ENCODE peak calls at places on chromosome X, in seven cellular contexts. J is NCI-H1694 treated with DMSO at 0.1 percent for 48 hours; B is AG10803; E is neural crest cell; Q is pancreas; R is stimulated activated CD4-positive, alpha-beta T cell treated with anti-CD3 and anti-CD28 coated beads, Interleukin-2, amount 100 ng/mL, for 24 hours; Y is lower lobe of right lung. X is an unnamed sample.

GRCh38 chrX:150899191-150899757 is 806 bp upstream of the CD99L2 start:
- DNase-seq in J (no peak), B (peak; percentile 14), E (peak; percentile 5), Q (no peak), R (peak; percentile 24), Y (peak; percentile 67), X (no peak)

GRCh38 chrX:146614693-146615524 is 194.7 kb upstream of the CXorf51B start:
- DNase-seq in J (no peak), B (no peak), E (no peak), Q (no peak), R (no peak), Y (no peak), X (no peak)

GRCh38 chrX:19825271-19825670 is 62.1 kb downstream of the SH3KBP1 start:
- DNase-seq in J (no peak), B (no peak), E (no peak), Q (no peak), R (no peak), Y (no peak), X (no peak)

GRCh38 chrX:136185409-136186022 is 38.2 kb downstream of the FHL1 start:
- DNase-seq in J (no peak), B (peak; percentile 60), E (no peak), Q (no peak), R (no peak), Y (no peak), X (no peak)

GRCh38 chrX:130825509-130825908 is 77.5 kb downstream of the ENOX2 start:
- DNase-seq in J (no peak), B (no peak), E (no peak), Q (no peak), R (no peak), Y (no peak), X (no peak)

GRCh38 chrX:95733426-95733825 is 951.2 kb upstream of the DIAPH2 start:
- DNase-seq in J (no peak), B (no peak), E (no peak), Q (no peak), R (no peak), Y (no peak), X (no peak)

GRCh38 chrX:152072236-152072635 is 66.1 kb downstream of the MAGEA10 start:
- DNase-seq in J (no peak), B (peak; percentile 71), E (no peak), Q (peak; percentile 45), R (no peak), Y (no peak), X (no peak)

GRCh38 chrX:153520286-153520917 is 3.0 kb downstream of the ATP2B3 start:
- DNase-seq in J (no peak), B (no peak), E (no peak), Q (no peak), R (no peak), Y (no peak), X (no peak)

GRCh38 chrX:47413179-47413594 is 42.8 kb downstream of the ZNF157 start:
- DNase-seq in J (no peak), B (no peak), E (no peak), Q (no peak), R (no peak), Y (no peak), X (no peak)

GRCh38 chrX:117996918-117997480 is 119.6 kb downstream of the KLHL13 start:
- DNase-seq in J (no peak), B (no peak), E (no peak), Q (no peak), R (no peak), Y (no peak), X (no peak)

GRCh38 chrX:39477438-39478120 is 620.2 kb downstream of the BCOR start:
- DNase-seq in J (no peak), B (peak; percentile 46), E (peak; percentile 32), Q (peak; percentile 41), R (peak; percentile 17), Y (peak; percentile 57), X (no peak)

GRCh38 chrX:53268173-53268572 is 13.2 kb downstream of the IQSEC2 start:
- DNase-seq in J (no peak), B (peak; percentile 43), E (no peak), Q (no peak), R (no peak), Y (no peak), X (no peak)

GRCh38 chrX:56787734-56788152 is 58.7 kb downstream of the NBDY start:
- DNase-seq in J (no peak), B (no peak), E (no peak), Q (no peak), R (no peak), Y (no peak), X (peak; percentile 36)

GRCh38 chrX:139691843-139692505 is 16.0 kb downstream of the MCF2 start:
- DNase-seq in J (no peak), B (no peak), E (peak; percentile 3), Q (peak; percentile 12), R (no peak), Y (no peak), X (peak; percentile 77)

GRCh38 chrX:103846395-103846794 is 14.3 kb upstream of the RAB9B start:
- DNase-seq in J (no peak), B (no peak), E (no peak), Q (no peak), R (no peak), Y (no peak), X (no peak)

GRCh38 chrX:28225508-28225907 is 244.3 kb upstream of the DCAF8L1 start:
- DNase-seq in J (no peak), B (no peak), E (no peak), Q (no peak), R (no peak), Y (no peak), X (no peak)

GRCh38 chrX:140733766-140734342 is 24.3 kb downstream of the LINC00632 start:
- DNase-seq in J (peak; percentile 12), B (peak; percentile 40), E (peak; percentile 14), Q (peak; percentile 25), R (no peak), Y (no peak), X (no peak)

GRCh38 chrX:103081051-103081450 is 11.9 kb downstream of the NXF3 start:
- DNase-seq in J (no peak), B (no peak), E (no peak), Q (peak; percentile 39), R (no peak), Y (no peak), X (no peak)

GRCh38 chrX:121496966-121497365 is 449.6 kb downstream of the GLUD2 start:
- DNase-seq in J (no peak), B (peak; percentile 7), E (no peak), Q (no peak), R (no peak), Y (no peak), X (no peak)

GRCh38 chrX:130974323-130974722 is 71.3 kb upstream of the ENOX2 start:
- DNase-seq in J (no peak), B (peak; percentile 13), E (no peak), Q (no peak), R (no peak), Y (no peak), X (no peak)

GRCh38 chrX:12988797-12989196 is 13.9 kb downstream of the TMSB4X start:
- DNase-seq in J (no peak), B (peak; percentile 58), E (no peak), Q (peak; percentile 80), R (no peak), Y (no peak), X (no peak)

GRCh38 chrX:344371-344901 is 25.8 kb upstream of the GTPBP6 start:
- DNase-seq in J (no peak), B (no peak), E (no peak), Q (no peak), R (no peak), Y (peak; percentile 42), X (peak; percentile 81)

GRCh38 chrX:112731793-112732192 is 52.1 kb upstream of the LHFPL1 start:
- DNase-seq in J (peak; percentile 8), B (peak; percentile 30), E (no peak), Q (no peak), R (no peak), Y (no peak), X (no peak)

GRCh38 chrX:32778965-32779364 is 432.4 kb downstream of the DMD start:
- DNase-seq in J (no peak), B (no peak), E (no peak), Q (no peak), R (no peak), Y (no peak), X (no peak)

GRCh38 chrX:116605576-116605975 is 142.8 kb upstream of the CT83 start:
- DNase-seq in J (no peak), B (no peak), E (no peak), Q (no peak), R (no peak), Y (no peak), X (no peak)

GRCh38 chrX:154797006-154797405 is 8.3 kb downstream of the MPP1 start:
- DNase-seq in J (no peak), B (no peak), E (no peak), Q (no peak), R (no peak), Y (no peak), X (no peak)

GRCh38 chrX:8914636-8915035 is 113.5 kb upstream of the FAM9A start:
- DNase-seq in J (no peak), B (peak; percentile 1), E (no peak), Q (no peak), R (no peak), Y (no peak), X (no peak)

GRCh38 chrX:16807976-16808542 is 21.8 kb downstream of the TXLNG start:
- DNase-seq in J (no peak), B (peak; percentile 51), E (no peak), Q (no peak), R (no peak), Y (no peak), X (no peak)

GRCh38 chrX:69506617-69507499 is 2.7 kb downstream of the NALF2 start:
- DNase-seq in J (no peak), B (no peak), E (no peak), Q (no peak), R (no peak), Y (no peak), X (no peak)

GRCh38 chrX:1291110-1291740 is 22.6 kb downstream of the CSF2RA start:
- DNase-seq in J (no peak), B (no peak), E (no peak), Q (no peak), R (no peak), Y (no peak), X (no peak)

X was measured in chondrocyte.